ENCODE peak calls at places on chromosomes 16 and 17, in nine cellular contexts. B, J, U, M, C, H, T, E and W are unnamed samples.

GRCh38 chr17:77308768-77309726 is 168.3 kb downstream of the SEC14L1 start:
- DNase-seq in E (no peak), T (no peak), M (no peak), B (no peak), H (no peak), C (peak; percentile 98), J (no peak), U (no peak), W (no peak)

GRCh38 chr17:32240745-32241144 is 24.9 kb upstream of the RHBDL3 start:
- DNase-seq in J (no peak), U (peak; percentile 62), T (no peak), C (peak; percentile 87), E (no peak), H (no peak), B (no peak), M (no peak), W (no peak)

GRCh38 chr16:88943131-88943664 is 33.8 kb downstream of the CBFA2T3 start:
- DNase-seq in U (no peak), E (no peak), H (no peak), J (no peak), M (no peak), T (no peak), B (no peak), C (no peak), W (no peak)

GRCh38 chr17:67055811-67056745 is 11.7 kb downstream of the CACNG1 start:
- DNase-seq in M (no peak), T (no peak), H (no peak), U (no peak), J (no peak), C (no peak), E (no peak), B (no peak), W (peak; percentile 25)

GRCh38 chr16:12573300-12573699 is 230.4 kb downstream of the CPPED1 start:
- DNase-seq in J (no peak), T (no peak), H (no peak), C (no peak), E (no peak), M (no peak), B (no peak), U (no peak), W (no peak)

GRCh38 chr16:80631581-80631980 is 90.8 kb downstream of the DYNLRB2 start:
- DNase-seq in E (no peak), J (no peak), H (no peak), M (no peak), T (no peak), U (no peak), B (no peak), C (no peak), W (no peak)

GRCh38 chr17:82458885-82459424 is 414 bp downstream of the NARF start:
- DNase-seq in T (peak; percentile 76), H (no peak), M (no peak), J (peak; percentile 26), B (no peak), C (peak; percentile 91), U (peak; percentile 26), E (no peak), W (peak; percentile 67)

GRCh38 chr16:74477226-74477625 is 55.9 kb upstream of the CLEC18B start:
- DNase-seq in T (no peak), E (no peak), B (no peak), H (no peak), J (no peak), C (no peak), U (no peak), M (no peak), W (no peak)

GRCh38 chr17:63113167-63113566 is 147.1 kb downstream of the TANC2 start:
- DNase-seq in J (no peak), C (no peak), T (no peak), M (no peak), U (peak; percentile 26), E (no peak), B (no peak), H (no peak), W (no peak)

GRCh38 chr16:89001117-89002027 is 24.4 kb upstream of the CBFA2T3 start:
- DNase-seq in U (peak; percentile 78), E (no peak), B (no peak), C (peak; percentile 77), M (no peak), H (no peak), J (no peak), T (no peak), W (no peak)

GRCh38 chr17:48595107-48595999 is 1.8 kb upstream of the HOXB5 start:
- DNase-seq in M (no peak), U (no peak), T (no peak), J (no peak), E (no peak), B (no peak), H (no peak), C (no peak), W (no peak)

GRCh38 chr16:70331588-70332358 is 14.9 kb upstream of the DDX19A start:
- DNase-seq in B (no peak), U (peak; percentile 19), M (no peak), E (no peak), J (no peak), T (no peak), H (no peak), C (no peak), W (no peak)

GRCh38 chr17:80565347-80566053 is 20.9 kb downstream of the RPTOR start:
- DNase-seq in M (no peak), J (no peak), U (peak; percentile 51), E (no peak), B (no peak), C (no peak), H (no peak), T (no peak), W (no peak)

GRCh38 chr16:84718-85452 is 6.9 kb downstream of the MPG start:
- DNase-seq in M (peak; percentile 88), U (no peak), H (peak; percentile 56), B (peak; percentile 61), C (peak; percentile 100), T (peak; percentile 65), E (no peak), J (peak; percentile 66), W (peak; percentile 82)

GRCh38 chr17:65431116-65431515 is 130.3 kb downstream of the AXIN2 start:
- DNase-seq in H (no peak), U (no peak), C (no peak), T (no peak), J (no peak), M (no peak), B (no peak), E (no peak), W (no peak)

GRCh38 chr16:12002447-12003006 is 26.0 kb downstream of the SNX29 start:
- DNase-seq in M (no peak), E (no peak), H (no peak), T (peak; percentile 65), B (no peak), C (peak; percentile 84), J (no peak), U (no peak), W (no peak)